ENCODE peak calls at places on chromosomes 12 and 14, in nine cellular contexts. T is right cardiac atrium, Z is GM23248, A is fibroblast of pulmonary artery, E is A549, I is H1, Y is fibroblast of lung, F is PC-3, V is IMR-90. M is an unnamed sample.

GRCh38 chr14:51978566-51979398 is 10.6 kb upstream of the RTRAF start:
- DNase-seq in T (peak; percentile 89), Z (peak; percentile 79), A (peak; percentile 89), E (peak; percentile 79), I (peak; percentile 56), Y (peak; percentile 59), F (peak; percentile 93), V (peak; percentile 79), M (peak; percentile 74)

GRCh38 chr12:86216591-86216990 is 39.6 kb downstream of the MGAT4C start:
- DNase-seq in T (no peak), Z (no peak), A (no peak), E (no peak), I (no peak), Y (peak; percentile 45), F (no peak), V (no peak), M (no peak)

GRCh38 chr12:12047682-12048081 is 23.1 kb upstream of the BCL2L14 start:
- DNase-seq in T (no peak), Z (no peak), A (no peak), E (no peak), I (no peak), Y (no peak), F (no peak), V (no peak), M (no peak)

GRCh38 chr14:28770061-28770460 is 3.5 kb downstream of the FOXG1 start:
- DNase-seq in T (no peak), Z (no peak), A (no peak), E (no peak), I (no peak), Y (no peak), F (no peak), V (no peak), M (no peak)

GRCh38 chr14:76106188-76106587 is 45.5 kb upstream of the GPATCH2L start:
- DNase-seq in T (no peak), Z (no peak), A (no peak), E (no peak), I (no peak), Y (no peak), F (no peak), V (no peak), M (no peak)

GRCh38 chr12:69502342-69503081 is 32.3 kb downstream of the FRS2 start:
- DNase-seq in T (no peak), Z (peak; percentile 70), A (peak; percentile 45), E (peak; percentile 31), I (no peak), Y (peak; percentile 92), F (peak; percentile 89), V (no peak), M (peak; percentile 68)

GRCh38 chr12:18224745-18225144 is 36.6 kb upstream of the PIK3C2G start:
- DNase-seq in T (no peak), Z (peak; percentile 68), A (peak; percentile 71), E (peak; percentile 36), I (peak; percentile 10), Y (peak; percentile 37), F (peak; percentile 57), V (peak; percentile 5), M (peak; percentile 48)

GRCh38 chr14:68979722-68980552 is 835 bp upstream of the ACTN1 start:
- DNase-seq in T (peak; percentile 87), Z (peak; percentile 74), A (no peak), E (peak; percentile 36), I (no peak), Y (peak; percentile 78), F (peak; percentile 75), V (peak; percentile 63), M (peak; percentile 70)

GRCh38 chr14:100147181-100147631 is 12.2 kb downstream of the DEGS2 start:
- DNase-seq in T (peak; percentile 72), Z (no peak), A (no peak), E (no peak), I (no peak), Y (no peak), F (no peak), V (no peak), M (no peak)

GRCh38 chr12:128980623-128981022 is 127.3 kb downstream of the GLT1D1 start:
- DNase-seq in T (no peak), Z (no peak), A (no peak), E (no peak), I (no peak), Y (no peak), F (no peak), V (no peak), M (no peak)

GRCh38 chr14:90628825-90629224 is 187.4 kb downstream of the TTC7B start:
- DNase-seq in T (peak; percentile 72), Z (no peak), A (no peak), E (no peak), I (no peak), Y (no peak), F (no peak), V (no peak), M (no peak)

GRCh38 chr14:90629471-90629870 is 186.8 kb downstream of the TTC7B start:
- DNase-seq in T (no peak), Z (no peak), A (no peak), E (no peak), I (no peak), Y (peak; percentile 21), F (no peak), V (peak; percentile 23), M (no peak)

GRCh38 chr14:90626550-90626949 is 189.7 kb downstream of the TTC7B start:
- DNase-seq in T (no peak), Z (no peak), A (no peak), E (no peak), I (no peak), Y (peak; percentile 23), F (no peak), V (no peak), M (no peak)

GRCh38 chr14:90625445-90625844 is 190.8 kb downstream of the TTC7B start:
- DNase-seq in T (no peak), Z (no peak), A (no peak), E (no peak), I (no peak), Y (no peak), F (no peak), V (no peak), M (no peak)

GRCh38 chr14:90627478-90627877 is 188.8 kb downstream of the TTC7B start:
- DNase-seq in T (no peak), Z (no peak), A (no peak), E (no peak), I (no peak), Y (no peak), F (no peak), V (no peak), M (no peak)
- H3K4me3 ChIP-seq in T (no peak overlapping the region), Z (no peak overlapping the region), A (no peak overlapping the region), E (no peak overlapping the region), I (no peak overlapping the region), Y (no peak overlapping the region), F (no peak overlapping the region), V (no peak overlapping the region), M (no peak overlapping the region)

GRCh38 chr14:102419276-102419675 is 56.5 kb downstream of the TECPR2 start:
- DNase-seq in T (no peak), Z (no peak), A (no peak), E (no peak), I (no peak), Y (no peak), F (no peak), V (no peak), M (no peak)
- H3K4me3 ChIP-seq in T (no peak overlapping the region), Z (no peak overlapping the region), A (no peak overlapping the region), E (no peak overlapping the region), I (no peak overlapping the region), Y (no peak overlapping the region), F (no peak overlapping the region), V (no peak overlapping the region), M (no peak overlapping the region)

GRCh38 chr12:31961137-31961536 is 1.9 kb downstream of the RESF1 start:
- DNase-seq in T (no peak), Z (no peak), A (no peak), E (no peak), I (no peak), Y (no peak), F (no peak), V (no peak), M (no peak)
- H3K4me3 ChIP-seq in T (peak overlapping the region; percentile 95), Z (no peak overlapping the region), A (peak overlapping the region; percentile 68), E (no peak overlapping the region), I (peak overlapping the region; percentile 85), Y (peak overlapping the region; percentile 90), F (peak overlapping the region; percentile 90), V (no peak overlapping the region), M (no peak overlapping the region)

GRCh38 chr12:120249875-120250795 is 15.4 kb downstream of the PXN start:
- DNase-seq in T (peak; percentile 93), Z (peak; percentile 41), A (peak; percentile 49), E (no peak), I (no peak), Y (no peak), F (no peak), V (no peak), M (no peak)
- H3K4me3 ChIP-seq in T (peak overlapping the region; percentile 14), Z (no peak overlapping the region), A (no peak overlapping the region), E (no peak overlapping the region), I (no peak overlapping the region), Y (no peak overlapping the region), F (no peak overlapping the region), V (no peak overlapping the region), M (no peak overlapping the region)

DNA sequence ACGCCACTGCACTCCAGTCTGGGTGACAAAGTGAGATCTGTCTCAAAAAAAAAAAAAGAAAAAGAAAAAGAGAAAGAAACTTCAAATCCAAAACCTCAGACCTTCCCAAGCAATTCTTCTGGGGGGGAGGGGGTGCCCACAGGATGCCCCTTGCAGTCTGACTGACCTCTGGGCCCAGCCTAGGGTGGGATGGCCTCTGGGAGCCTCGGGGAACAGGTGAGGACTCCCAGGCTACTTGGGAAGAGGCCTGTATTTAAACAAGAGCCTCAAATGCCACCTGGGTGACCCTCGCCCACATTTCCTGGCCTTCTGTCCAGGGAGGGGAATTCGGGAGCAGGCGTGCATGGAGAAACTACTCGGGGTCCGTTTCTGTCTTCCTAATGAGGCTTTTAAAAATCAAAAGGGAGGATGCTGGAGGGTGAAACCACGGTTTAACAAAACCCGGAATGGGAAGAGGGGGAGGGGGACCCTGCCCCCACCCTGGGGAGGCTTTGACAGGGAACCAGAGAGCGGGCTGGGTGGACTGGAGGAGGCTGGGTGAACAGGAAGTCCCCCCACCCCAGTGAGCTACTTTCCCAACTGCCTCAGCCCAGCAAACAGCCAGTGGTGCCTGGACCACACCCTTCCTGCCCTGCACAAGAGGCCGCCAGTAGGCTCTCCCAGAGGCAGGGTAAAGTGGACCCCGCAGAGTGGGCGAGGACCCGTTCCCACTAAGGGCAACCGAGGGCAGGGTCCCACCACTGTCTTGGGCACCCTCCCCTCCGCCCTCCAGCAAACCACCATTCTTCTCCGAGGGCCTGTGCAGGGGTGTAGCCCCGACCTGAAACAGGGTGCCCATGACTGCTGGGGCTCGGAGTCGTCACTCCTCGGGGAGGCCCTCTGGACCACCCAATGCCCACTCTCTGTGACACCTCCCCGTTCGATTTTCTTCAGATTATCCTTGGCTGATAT is 1.5 kb upstream of the FBRSL1 start:
- DNase-seq in T (peak; percentile 84), Z (no peak), A (no peak), E (no peak), I (no peak), Y (no peak), F (no peak), V (no peak), M (no peak)
- H3K4me3 ChIP-seq in T (peak overlapping the region; percentile 82), Z (no peak overlapping the region), A (no peak overlapping the region), E (peak overlapping the region; percentile 100), I (peak overlapping the region; percentile 80), Y (no peak overlapping the region), F (no peak overlapping the region), V (no peak overlapping the region), M (no peak overlapping the region)

DNA sequence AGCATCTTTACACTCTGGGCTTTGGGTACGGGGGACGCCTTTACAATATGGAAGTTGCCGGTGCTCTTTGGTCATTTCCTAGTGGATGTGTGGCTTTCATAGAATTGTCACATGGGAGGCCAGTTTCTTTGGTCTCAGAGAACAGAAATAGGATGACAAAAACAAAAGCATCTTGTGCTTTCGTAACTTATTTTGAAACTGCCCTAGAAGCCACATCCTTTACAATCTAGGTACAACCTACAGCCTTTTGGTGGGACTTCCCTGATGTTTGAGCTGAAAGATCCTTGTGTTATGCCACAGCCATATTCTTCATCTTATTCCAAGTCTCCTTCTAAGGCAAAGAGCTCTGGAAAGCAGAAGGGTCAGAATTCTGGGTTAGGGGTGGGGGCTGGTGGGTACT is 97.1 kb downstream of the NPAS3 start:
- DNase-seq in T (no peak), Z (no peak), A (no peak), E (no peak), I (no peak), Y (no peak), F (no peak), V (no peak), M (no peak)
- H3K4me3 ChIP-seq in T (no peak overlapping the region), Z (no peak overlapping the region), A (no peak overlapping the region), E (no peak overlapping the region), I (no peak overlapping the region), Y (no peak overlapping the region), F (no peak overlapping the region), V (no peak overlapping the region), M (no peak overlapping the region)